ENCODE peak calls at places on chromosomes 4 and X, in seven cellular contexts. One of them, this sample, is unnamed.

GRCh38 chr4:185238261-185238681 is 28.9 kb downstream of the SNX25 start:
- DNase-seq in K562: no peak
- DNase-seq in SK-N-SH: no peak
- DNase-seq in H1: no peak
- DNase-seq in HepG2: no peak
- DNase-seq in GM12878: no peak
- DNase-seq in GM12892: no peak
- DNase-seq in this sample: no peak

GRCh38 chr4:5166377-5166776 is 115.1 kb downstream of the STK32B start:
- DNase-seq in GM12878: no peak
- DNase-seq in SK-N-SH: no peak
- DNase-seq in HepG2: no peak
- DNase-seq in H1: no peak
- DNase-seq in GM12892: no peak
- DNase-seq in K562: no peak
- DNase-seq in this sample: no peak

GRCh38 chr4:123994917-123995316 is 598.3 kb downstream of the SPRY1 start:
- DNase-seq in GM12878: no peak
- DNase-seq in H1: no peak
- DNase-seq in K562: no peak
- DNase-seq in HepG2: no peak
- DNase-seq in GM12892: no peak
- DNase-seq in SK-N-SH: no peak
- DNase-seq in this sample: no peak

GRCh38 chr4:7693237-7693608 is 246.4 kb downstream of the AFAP1 start:
- DNase-seq in H1: no peak
- DNase-seq in GM12878: no peak
- DNase-seq in SK-N-SH: no peak
- DNase-seq in GM12892: no peak
- DNase-seq in HepG2: no peak
- DNase-seq in K562: no peak
- DNase-seq in this sample: no peak

GRCh38 chr4:108171541-108172230 is 3.0 kb upstream of the LEF1 start:
- DNase-seq in SK-N-SH: peak; percentile 27
- DNase-seq in K562: no peak
- DNase-seq in HepG2: no peak
- DNase-seq in GM12878: no peak
- DNase-seq in H1: no peak
- DNase-seq in GM12892: no peak
- DNase-seq in this sample: no peak

GRCh38 chrX:12434493-12434892 is 296.2 kb downstream of the FRMPD4 start:
- DNase-seq in HepG2: no peak
- DNase-seq in K562: no peak
- DNase-seq in H1: no peak
- DNase-seq in GM12878: no peak
- DNase-seq in GM12892: no peak
- DNase-seq in SK-N-SH: no peak
- DNase-seq in this sample: no peak

GRCh38 chr4:25253072-25253447 is 19.2 kb downstream of the PI4K2B start:
- DNase-seq in K562: no peak
- DNase-seq in H1: no peak
- DNase-seq in HepG2: no peak
- DNase-seq in GM12878: no peak
- DNase-seq in GM12892: no peak
- DNase-seq in SK-N-SH: no peak
- DNase-seq in this sample: no peak

GRCh38 chr4:119093042-119093827 is 42.4 kb upstream of the MYOZ2 start:
- DNase-seq in SK-N-SH: no peak
- DNase-seq in H1: no peak
- DNase-seq in GM12878: no peak
- DNase-seq in K562: no peak
- DNase-seq in HepG2: no peak
- DNase-seq in GM12892: no peak
- DNase-seq in this sample: no peak

GRCh38 chr4:9947168-9948062 is 73.9 kb downstream of the SLC2A9 start:
- DNase-seq in K562: no peak
- DNase-seq in GM12892: no peak
- DNase-seq in SK-N-SH: no peak
- DNase-seq in GM12878: no peak
- DNase-seq in HepG2: no peak
- DNase-seq in H1: no peak
- DNase-seq in this sample: no peak

GRCh38 chrX:115362334-115363095 is 73.0 kb downstream of the LUZP4 start:
- DNase-seq in SK-N-SH: no peak
- DNase-seq in GM12878: no peak
- DNase-seq in GM12892: no peak
- DNase-seq in H1: no peak
- DNase-seq in HepG2: no peak
- DNase-seq in K562: no peak
- DNase-seq in this sample: no peak

GRCh38 chrX:139890991-139891700 is 41.7 kb downstream of the ATP11C start:
- DNase-seq in HepG2: no peak
- DNase-seq in GM12892: no peak
- DNase-seq in GM12878: no peak
- DNase-seq in H1: no peak
- DNase-seq in K562: peak; percentile 10
- DNase-seq in SK-N-SH: no peak
- DNase-seq in this sample: no peak

GRCh38 chr4:57051100-57051499 is 59.1 kb downstream of the IGFBP7 start:
- DNase-seq in SK-N-SH: no peak
- DNase-seq in HepG2: no peak
- DNase-seq in H1: no peak
- DNase-seq in GM12878: no peak
- DNase-seq in GM12892: no peak
- DNase-seq in K562: no peak
- DNase-seq in this sample: no peak

GRCh38 chr4:101274888-101275752 is 72.2 kb downstream of the PPP3CA start:
- DNase-seq in HepG2: no peak
- DNase-seq in GM12878: no peak
- DNase-seq in GM12892: no peak
- DNase-seq in K562: no peak
- DNase-seq in SK-N-SH: no peak
- DNase-seq in H1: no peak
- DNase-seq in this sample: no peak

GRCh38 chrX:12901486-12901885 is 4.9 kb upstream of the TLR8 start:
- DNase-seq in K562: peak; percentile 72
- DNase-seq in HepG2: peak; percentile 11
- DNase-seq in H1: no peak
- DNase-seq in GM12892: peak; percentile 46
- DNase-seq in GM12878: no peak
- DNase-seq in SK-N-SH: peak; percentile 70
- DNase-seq in this sample: peak; percentile 41

GRCh38 chrX:40406330-40406859 is 174.4 kb upstream of the ATP6AP2 start:
- DNase-seq in K562: no peak
- DNase-seq in GM12878: no peak
- DNase-seq in GM12892: no peak
- DNase-seq in SK-N-SH: no peak
- DNase-seq in H1: no peak
- DNase-seq in HepG2: no peak
- DNase-seq in this sample: no peak

GRCh38 chrX:148049441-148049840 is 68.3 kb downstream of the FMR1NB start:
- DNase-seq in GM12892: no peak
- DNase-seq in K562: peak; percentile 11
- DNase-seq in SK-N-SH: peak; percentile 37
- DNase-seq in GM12878: no peak
- DNase-seq in HepG2: peak; percentile 22
- DNase-seq in H1: no peak
- DNase-seq in this sample: no peak

GRCh38 chrX:41481264-41482109 is 34.3 kb downstream of the NYX start:
- DNase-seq in GM12878: no peak
- DNase-seq in HepG2: peak; percentile 29
- DNase-seq in H1: no peak
- DNase-seq in K562: peak; percentile 66
- DNase-seq in SK-N-SH: peak; percentile 55
- DNase-seq in GM12892: no peak
- DNase-seq in this sample: no peak
- TF ChIP-seq TAF1 in GM12878: no peak
- TF ChIP-seq TAF1 in HepG2: no peak
- TF ChIP-seq TAF1 in H1: no peak
- TF ChIP-seq TAF1 in K562: no peak
- TF ChIP-seq TAF1 in SK-N-SH: no peak
- TF ChIP-seq TAF1 in GM12892: no peak
- TF ChIP-seq TAF1 in this sample: no peak

GRCh38 chr4:54498661-54499111 is 159.1 kb upstream of the KIT start:
- DNase-seq in GM12878: no peak
- DNase-seq in H1: no peak
- DNase-seq in K562: no peak
- DNase-seq in GM12892: no peak
- DNase-seq in HepG2: no peak
- DNase-seq in SK-N-SH: no peak
- DNase-seq in this sample: no peak

GRCh38 chr4:54496412-54496811 is 161.3 kb upstream of the KIT start:
- DNase-seq in SK-N-SH: no peak
- DNase-seq in HepG2: no peak
- DNase-seq in GM12878: no peak
- DNase-seq in GM12892: no peak
- DNase-seq in K562: no peak
- DNase-seq in H1: no peak
- DNase-seq in this sample: no peak

GRCh38 chr4:54497947-54498346 is 159.8 kb upstream of the KIT start:
- DNase-seq in SK-N-SH: no peak
- DNase-seq in GM12878: no peak
- DNase-seq in H1: no peak
- DNase-seq in HepG2: no peak
- DNase-seq in GM12892: no peak
- DNase-seq in K562: no peak
- DNase-seq in this sample: no peak

GRCh38 chr4:54495641-54496040 is 162.1 kb upstream of the KIT start:
- DNase-seq in GM12892: no peak
- DNase-seq in H1: no peak
- DNase-seq in K562: no peak
- DNase-seq in GM12878: no peak
- DNase-seq in SK-N-SH: no peak
- DNase-seq in HepG2: no peak
- DNase-seq in this sample: no peak

DNA sequence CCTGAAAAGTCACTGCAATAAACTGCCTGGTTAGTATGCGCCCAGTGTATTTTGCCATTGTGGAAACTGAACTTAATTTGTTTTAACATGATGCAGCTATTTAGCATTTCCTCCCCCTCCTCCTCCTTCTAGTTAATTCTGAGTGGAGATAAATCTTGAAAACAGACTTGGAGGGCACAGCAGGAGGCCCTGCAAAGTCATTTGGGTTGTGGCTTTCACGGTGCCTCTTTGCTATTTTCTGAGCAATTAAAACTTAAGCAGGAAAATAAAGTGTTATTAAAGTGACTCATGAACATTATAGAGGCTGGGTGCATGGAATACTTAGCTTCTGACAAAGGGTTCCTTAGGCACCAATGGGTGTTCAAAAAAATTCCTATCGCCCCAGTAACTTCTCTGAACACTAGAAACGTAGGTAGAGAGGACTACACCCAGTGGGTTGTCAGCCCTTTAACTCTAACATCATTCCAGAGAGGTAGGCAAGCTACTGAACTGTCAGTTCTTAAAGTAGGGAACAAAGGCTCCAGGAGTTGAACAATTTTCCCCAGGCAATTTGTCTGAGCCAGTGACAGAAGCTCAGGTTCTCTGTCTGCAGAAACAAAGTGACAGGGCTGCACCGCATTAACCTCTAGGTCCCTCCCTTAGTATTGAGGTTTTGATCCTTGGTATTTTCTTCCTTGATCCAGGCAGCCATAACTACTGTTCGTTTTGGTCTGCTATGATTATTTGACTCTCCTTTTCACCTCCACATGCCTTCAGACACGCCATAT is 158.3 kb upstream of the KIT start:
- DNase-seq in H1: no peak
- DNase-seq in K562: no peak
- DNase-seq in GM12892: no peak
- DNase-seq in GM12878: no peak
- DNase-seq in SK-N-SH: no peak
- DNase-seq in HepG2: no peak
- DNase-seq in this sample: no peak
- TF ChIP-seq TAF1 in H1: no peak
- TF ChIP-seq TAF1 in K562: no peak
- TF ChIP-seq TAF1 in GM12892: no peak
- TF ChIP-seq TAF1 in GM12878: no peak
- TF ChIP-seq TAF1 in SK-N-SH: no peak
- TF ChIP-seq TAF1 in HepG2: no peak
- TF ChIP-seq TAF1 in this sample: no peak

DNA sequence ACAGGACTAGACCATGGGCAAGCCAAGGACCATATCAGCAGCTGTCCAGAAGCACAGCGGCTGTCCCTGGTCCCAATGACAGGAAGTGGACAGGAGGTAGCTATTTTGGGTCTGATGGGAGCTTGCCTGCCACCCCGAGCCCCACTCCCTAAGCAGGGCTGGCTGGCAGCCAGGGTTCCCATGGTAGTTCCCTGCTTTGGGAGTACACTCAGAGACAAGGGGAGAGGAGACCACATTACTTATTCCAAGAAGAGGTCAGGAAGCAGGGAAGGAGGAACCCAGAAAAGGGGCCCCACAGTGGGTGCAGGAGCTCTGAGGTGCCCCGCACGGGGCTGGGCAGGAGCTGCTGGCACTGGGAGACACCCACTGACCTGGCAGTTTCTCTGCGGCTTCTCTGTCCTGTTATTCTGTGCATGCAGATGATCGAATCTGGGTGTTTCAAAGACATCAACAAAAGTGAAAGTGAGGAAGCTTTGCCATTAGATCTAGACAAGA is 36.3 kb downstream of the HTT-AS start:
- DNase-seq in SK-N-SH: no peak
- DNase-seq in GM12892: no peak
- DNase-seq in GM12878: no peak
- DNase-seq in K562: no peak
- DNase-seq in H1: no peak
- DNase-seq in HepG2: no peak
- DNase-seq in this sample: no peak
- TF ChIP-seq TAF1 in SK-N-SH: no peak
- TF ChIP-seq TAF1 in GM12892: no peak
- TF ChIP-seq TAF1 in GM12878: no peak
- TF ChIP-seq TAF1 in K562: no peak
- TF ChIP-seq TAF1 in H1: no peak
- TF ChIP-seq TAF1 in HepG2: no peak
- TF ChIP-seq TAF1 in this sample: no peak

GRCh38 chrX:17634542-17635207 is 102.6 kb upstream of the SCML1 start:
- DNase-seq in HepG2: no peak
- DNase-seq in H1: no peak
- DNase-seq in GM12878: no peak
- DNase-seq in SK-N-SH: no peak
- DNase-seq in GM12892: no peak
- DNase-seq in K562: no peak
- DNase-seq in this sample: no peak

GRCh38 chrX:17635231-17635630 is 102.1 kb upstream of the SCML1 start:
- DNase-seq in GM12878: no peak
- DNase-seq in SK-N-SH: no peak
- DNase-seq in GM12892: no peak
- DNase-seq in H1: peak; percentile 85
- DNase-seq in K562: no peak
- DNase-seq in HepG2: no peak
- DNase-seq in this sample: no peak

GRCh38 chrX:17633546-17633945 is 103.7 kb upstream of the SCML1 start:
- DNase-seq in GM12878: no peak
- DNase-seq in K562: no peak
- DNase-seq in SK-N-SH: no peak
- DNase-seq in GM12892: no peak
- DNase-seq in HepG2: no peak
- DNase-seq in H1: no peak
- DNase-seq in this sample: no peak

GRCh38 chrX:17631647-17632046 is 105.6 kb upstream of the SCML1 start:
- DNase-seq in H1: no peak
- DNase-seq in HepG2: no peak
- DNase-seq in GM12878: no peak
- DNase-seq in K562: no peak
- DNase-seq in GM12892: no peak
- DNase-seq in SK-N-SH: no peak
- DNase-seq in this sample: no peak

GRCh38 chrX:17632942-17633341 is 104.4 kb upstream of the SCML1 start:
- DNase-seq in SK-N-SH: no peak
- DNase-seq in GM12892: no peak
- DNase-seq in HepG2: no peak
- DNase-seq in GM12878: no peak
- DNase-seq in H1: no peak
- DNase-seq in K562: no peak
- DNase-seq in this sample: no peak
- TF ChIP-seq TAF1 in SK-N-SH: no peak
- TF ChIP-seq TAF1 in GM12892: no peak
- TF ChIP-seq TAF1 in HepG2: no peak
- TF ChIP-seq TAF1 in GM12878: no peak
- TF ChIP-seq TAF1 in H1: no peak
- TF ChIP-seq TAF1 in K562: no peak
- TF ChIP-seq TAF1 in this sample: no peak

This sample was measured in GM12891.